ENCODE peak calls at places on chromosomes 4 and X, in four cellular contexts. E, F, X and G are unnamed samples.

GRCh38 chrX:149267878-149268813 is 237.0 kb downstream of the IDS start:
- DNase-seq in X (no peak), F (no peak), E (no peak), G (no peak)

GRCh38 chr4:27013012-27013411 is 152.4 kb downstream of the STIM2 start:
- DNase-seq in F (no peak), X (no peak), E (no peak), G (no peak)

GRCh38 chrX:101764538-101764937 is 104.9 kb upstream of the ARMCX2 start:
- DNase-seq in X (no peak), E (no peak), F (no peak), G (no peak)

GRCh38 chrX:19882066-19882775 is 5.2 kb downstream of the SH3KBP1 start:
- DNase-seq in X (no peak), F (no peak), E (no peak), G (no peak)

GRCh38 chr4:158530391-158530790 is 8.7 kb downstream of the RXFP1 start:
- DNase-seq in F (no peak), X (no peak), E (no peak), G (no peak)

GRCh38 chr4:138475116-138475515 is 233.0 kb upstream of the SLC7A11 start:
- DNase-seq in E (no peak), F (no peak), X (no peak), G (peak)

GRCh38 chr4:143337600-143338287 is 1.1 kb downstream of the GAB1 start:
- DNase-seq in X (peak), F (peak), E (no peak), G (peak)

GRCh38 chr4:112214397-112215264 is 17.0 kb upstream of the AP1AR start:
- DNase-seq in E (peak), X (peak), F (no peak), G (peak)

GRCh38 chr4:30718021-30718888 is 1.9 kb upstream of the PCDH7 start:
- DNase-seq in X (peak), E (peak), F (no peak), G (peak)

GRCh38 chrX:7117587-7117986 is 29.9 kb upstream of the STS start:
- DNase-seq in F (no peak), X (no peak), E (no peak), G (no peak)

GRCh38 chr4:95045429-95045828 is 287.7 kb downstream of the BMPR1B start:
- DNase-seq in E (no peak), X (peak), F (no peak), G (peak)

GRCh38 chrX:132004728-132005127 is 18.4 kb upstream of the STK26 start:
- DNase-seq in X (no peak), F (no peak), E (no peak), G (no peak)

GRCh38 chrX:14347523-14347922 is 181.8 kb upstream of the GLRA2 start:
- DNase-seq in X (no peak), F (no peak), E (no peak), G (no peak)

GRCh38 chrX:19953145-19953544 is 37.7 kb downstream of the BCLAF3 start:
- DNase-seq in E (no peak), F (no peak), X (no peak), G (no peak)

GRCh38 chrX:11579856-11580595 is 85.7 kb downstream of the ARHGAP6 start:
- DNase-seq in F (no peak), X (peak), E (peak), G (no peak)

GRCh38 chrX:20267924-20268701 is 1.4 kb upstream of the RPS6KA3 start:
- DNase-seq in F (peak), X (peak), E (no peak), G (no peak)

GRCh38 chr4:158715787-158716186 is 7.4 kb downstream of the PPID start:
- DNase-seq in F (no peak), X (no peak), E (no peak), G (no peak)

GRCh38 chr4:88341227-88342192 is 37.1 kb upstream of the HERC6 start:
- DNase-seq in X (peak), F (no peak), E (peak), G (peak)

GRCh38 chr4:41361831-41362646 is 105.3 kb downstream of the UCHL1 start:
- DNase-seq in F (no peak), E (no peak), X (no peak), G (no peak)

GRCh38 chrX:95076449-95076848 is 1402.4 kb downstream of the FAM133A start:
- DNase-seq in F (peak), X (peak), E (peak), G (peak)

GRCh38 chr4:118033148-118034060 is 882 bp upstream of the NDST3 start:
- DNase-seq in E (peak), X (peak), F (peak), G (peak)

GRCh38 chrX:53716328-53717088 is 30.0 kb upstream of the HUWE1 start:
- DNase-seq in E (peak), X (peak), F (peak), G (no peak)